ENCODE peak calls at places on chromosomes 3 and 15, in seven cellular contexts. C, S, U, Q, B, X and I are unnamed samples.

GRCh38 chr15:90101130-90101968 is 919 bp downstream of the IDH2 start:
- DNase-seq in C (peak), S (peak), U (no peak), Q (no peak), B (no peak), X (peak), I (no peak)

GRCh38 chr3:36904641-36905040 is 40.2 kb downstream of the TRANK1 start:
- DNase-seq in C (peak), S (no peak), U (peak), Q (peak), B (no peak), X (peak), I (no peak)

GRCh38 chr3:13710251-13710650 is 161.3 kb downstream of the FBLN2 start:
- DNase-seq in C (peak), S (no peak), U (no peak), Q (no peak), B (no peak), X (no peak), I (no peak)

GRCh38 chr3:115072265-115073008 is 74.7 kb downstream of the ZBTB20 start:
- DNase-seq in C (no peak), S (no peak), U (peak), Q (no peak), B (no peak), X (no peak), I (peak)

GRCh38 chr3:16609927-16610580 is 4.8 kb upstream of the DAZL start:
- DNase-seq in C (no peak), S (no peak), U (no peak), Q (no peak), B (no peak), X (no peak), I (no peak)

GRCh38 chr3:195692781-195693427 is 27.9 kb upstream of the MUC20 start:
- DNase-seq in C (no peak), S (no peak), U (no peak), Q (no peak), B (no peak), X (no peak), I (no peak)

GRCh38 chr3:128942161-128942952 is 51.5 kb downstream of the CFAP92 start:
- DNase-seq in C (no peak), S (no peak), U (no peak), Q (no peak), B (no peak), X (no peak), I (peak)

GRCh38 chr3:158725348-158725966 is 6.8 kb downstream of the RARRES1 start:
- DNase-seq in C (peak), S (peak), U (no peak), Q (peak), B (no peak), X (peak), I (no peak)

GRCh38 chr3:181906338-181906737 is 194.6 kb downstream of the SOX2 start:
- DNase-seq in C (no peak), S (no peak), U (no peak), Q (no peak), B (no peak), X (no peak), I (no peak)

GRCh38 chr15:58086479-58086878 is 21.0 kb upstream of the ALDH1A2 start:
- DNase-seq in C (no peak), S (no peak), U (no peak), Q (no peak), B (no peak), X (no peak), I (no peak)

GRCh38 chr3:9168230-9168629 is 81.2 kb downstream of the SRGAP3 start:
- DNase-seq in C (no peak), S (no peak), U (no peak), Q (no peak), B (no peak), X (no peak), I (no peak)

GRCh38 chr3:187066228-187066995 is 72.9 kb downstream of the RPL39L start:
- DNase-seq in C (no peak), S (no peak), U (no peak), Q (peak), B (peak), X (peak), I (peak)

GRCh38 chr3:143830063-143830462 is 18.2 kb downstream of the SLC9A9 start:
- DNase-seq in C (no peak), S (no peak), U (no peak), Q (no peak), B (no peak), X (peak), I (no peak)